ENCODE peak calls at places on chromosomes 2 and 18, in nine cellular contexts. One of them, this sample, is unnamed.

GRCh38 chr2:169184074-169184473 is 114.7 kb downstream of the DHRS9 start:
- DNase-seq in activated CD8-positive, alpha-beta memory T cell treated with anti-CD3 and anti-CD28 coated beads, Interleukin-2, amount 50 U/mL, for 48 hours: no peak
- DNase-seq in activated effector memory CD4-positive, alpha-beta T cell treated with Interleukin-2 at 50 U/mL for 16 hours: no peak
- DNase-seq in A549: no peak
- DNase-seq in H54: no peak
- DNase-seq in globus pallidus: no peak
- DNase-seq in cerebellar cortex: no peak
- DNase-seq in HT-29: no peak
- DNase-seq in GM06990: no peak
- DNase-seq in this sample: no peak

GRCh38 chr2:73050011-73050617 is 21.4 kb downstream of the SFXN5 start:
- DNase-seq in cerebellar cortex: no peak
- DNase-seq in activated CD8-positive, alpha-beta memory T cell treated with anti-CD3 and anti-CD28 coated beads, Interleukin-2, amount 50 U/mL, for 48 hours: no peak
- DNase-seq in GM06990: no peak
- DNase-seq in A549: no peak
- DNase-seq in H54: no peak
- DNase-seq in HT-29: no peak
- DNase-seq in globus pallidus: no peak
- DNase-seq in activated effector memory CD4-positive, alpha-beta T cell treated with Interleukin-2 at 50 U/mL for 16 hours: no peak
- DNase-seq in this sample: no peak

GRCh38 chr2:84126084-84126483 is 333.0 kb downstream of the SUCLG1 start:
- DNase-seq in globus pallidus: no peak
- DNase-seq in H54: no peak
- DNase-seq in GM06990: no peak
- DNase-seq in A549: no peak
- DNase-seq in cerebellar cortex: no peak
- DNase-seq in activated effector memory CD4-positive, alpha-beta T cell treated with Interleukin-2 at 50 U/mL for 16 hours: no peak
- DNase-seq in activated CD8-positive, alpha-beta memory T cell treated with anti-CD3 and anti-CD28 coated beads, Interleukin-2, amount 50 U/mL, for 48 hours: no peak
- DNase-seq in HT-29: no peak
- DNase-seq in this sample: no peak

GRCh38 chr18:79404567-79404910 is 8.8 kb downstream of the NFATC1 start:
- DNase-seq in activated effector memory CD4-positive, alpha-beta T cell treated with Interleukin-2 at 50 U/mL for 16 hours: no peak
- DNase-seq in cerebellar cortex: no peak
- DNase-seq in activated CD8-positive, alpha-beta memory T cell treated with anti-CD3 and anti-CD28 coated beads, Interleukin-2, amount 50 U/mL, for 48 hours: no peak
- DNase-seq in A549: no peak
- DNase-seq in GM06990: no peak
- DNase-seq in H54: no peak
- DNase-seq in HT-29: no peak
- DNase-seq in globus pallidus: no peak
- DNase-seq in this sample: peak

GRCh38 chr2:235669983-235670962 is 176.4 kb downstream of the AGAP1 start:
- DNase-seq in GM06990: no peak
- DNase-seq in activated effector memory CD4-positive, alpha-beta T cell treated with Interleukin-2 at 50 U/mL for 16 hours: no peak
- DNase-seq in HT-29: no peak
- DNase-seq in activated CD8-positive, alpha-beta memory T cell treated with anti-CD3 and anti-CD28 coated beads, Interleukin-2, amount 50 U/mL, for 48 hours: no peak
- DNase-seq in A549: peak
- DNase-seq in globus pallidus: no peak
- DNase-seq in H54: no peak
- DNase-seq in cerebellar cortex: peak
- DNase-seq in this sample: no peak

GRCh38 chr2:219184116-219184515 is 6.0 kb downstream of the RETREG2 start:
- DNase-seq in A549: no peak
- DNase-seq in HT-29: no peak
- DNase-seq in GM06990: no peak
- DNase-seq in cerebellar cortex: peak
- DNase-seq in activated CD8-positive, alpha-beta memory T cell treated with anti-CD3 and anti-CD28 coated beads, Interleukin-2, amount 50 U/mL, for 48 hours: no peak
- DNase-seq in H54: no peak
- DNase-seq in globus pallidus: no peak
- DNase-seq in activated effector memory CD4-positive, alpha-beta T cell treated with Interleukin-2 at 50 U/mL for 16 hours: no peak
- DNase-seq in this sample: no peak

GRCh38 chr2:214310319-214310718 is 100.5 kb upstream of the VWC2L start:
- DNase-seq in A549: no peak
- DNase-seq in HT-29: no peak
- DNase-seq in globus pallidus: no peak
- DNase-seq in activated effector memory CD4-positive, alpha-beta T cell treated with Interleukin-2 at 50 U/mL for 16 hours: no peak
- DNase-seq in GM06990: no peak
- DNase-seq in H54: no peak
- DNase-seq in cerebellar cortex: no peak
- DNase-seq in activated CD8-positive, alpha-beta memory T cell treated with anti-CD3 and anti-CD28 coated beads, Interleukin-2, amount 50 U/mL, for 48 hours: no peak
- DNase-seq in this sample: no peak

GRCh38 chr2:23636412-23636811 is 251.4 kb downstream of the KLHL29 start:
- DNase-seq in GM06990: no peak
- DNase-seq in A549: peak
- DNase-seq in activated effector memory CD4-positive, alpha-beta T cell treated with Interleukin-2 at 50 U/mL for 16 hours: no peak
- DNase-seq in HT-29: peak
- DNase-seq in globus pallidus: no peak
- DNase-seq in activated CD8-positive, alpha-beta memory T cell treated with anti-CD3 and anti-CD28 coated beads, Interleukin-2, amount 50 U/mL, for 48 hours: no peak
- DNase-seq in H54: no peak
- DNase-seq in cerebellar cortex: peak
- DNase-seq in this sample: no peak

GRCh38 chr2:24493713-24494112 is 2.7 kb downstream of the NCOA1 start:
- DNase-seq in HT-29: no peak
- DNase-seq in activated CD8-positive, alpha-beta memory T cell treated with anti-CD3 and anti-CD28 coated beads, Interleukin-2, amount 50 U/mL, for 48 hours: no peak
- DNase-seq in H54: no peak
- DNase-seq in GM06990: no peak
- DNase-seq in activated effector memory CD4-positive, alpha-beta T cell treated with Interleukin-2 at 50 U/mL for 16 hours: no peak
- DNase-seq in A549: no peak
- DNase-seq in cerebellar cortex: no peak
- DNase-seq in globus pallidus: no peak
- DNase-seq in this sample: no peak

GRCh38 chr2:208586516-208586915 is 179.9 kb downstream of the PTH2R start:
- DNase-seq in GM06990: no peak
- DNase-seq in activated effector memory CD4-positive, alpha-beta T cell treated with Interleukin-2 at 50 U/mL for 16 hours: no peak
- DNase-seq in A549: no peak
- DNase-seq in activated CD8-positive, alpha-beta memory T cell treated with anti-CD3 and anti-CD28 coated beads, Interleukin-2, amount 50 U/mL, for 48 hours: no peak
- DNase-seq in H54: no peak
- DNase-seq in HT-29: no peak
- DNase-seq in globus pallidus: no peak
- DNase-seq in cerebellar cortex: no peak
- DNase-seq in this sample: no peak

GRCh38 chr18:57659463-57660102 is 37.9 kb upstream of the NARS1 start:
- DNase-seq in A549: no peak
- DNase-seq in activated effector memory CD4-positive, alpha-beta T cell treated with Interleukin-2 at 50 U/mL for 16 hours: no peak
- DNase-seq in globus pallidus: no peak
- DNase-seq in H54: no peak
- DNase-seq in cerebellar cortex: no peak
- DNase-seq in activated CD8-positive, alpha-beta memory T cell treated with anti-CD3 and anti-CD28 coated beads, Interleukin-2, amount 50 U/mL, for 48 hours: no peak
- DNase-seq in HT-29: no peak
- DNase-seq in GM06990: no peak
- DNase-seq in this sample: no peak

GRCh38 chr2:60965514-60965815 is 52.1 kb upstream of the PEX13 start:
- DNase-seq in HT-29: no peak
- DNase-seq in activated CD8-positive, alpha-beta memory T cell treated with anti-CD3 and anti-CD28 coated beads, Interleukin-2, amount 50 U/mL, for 48 hours: no peak
- DNase-seq in H54: no peak
- DNase-seq in cerebellar cortex: no peak
- DNase-seq in A549: no peak
- DNase-seq in GM06990: no peak
- DNase-seq in activated effector memory CD4-positive, alpha-beta T cell treated with Interleukin-2 at 50 U/mL for 16 hours: no peak
- DNase-seq in globus pallidus: no peak
- DNase-seq in this sample: no peak